ENCODE peak calls at places on chromosomes 4 and X, in five cellular contexts. V is K562, S is HepG2, I is SK-N-SH, X is GM12878. Q is an unnamed sample.

GRCh38 chr4:155473420-155474095 is 96.8 kb upstream of the MAP9 start:
- DNase-seq in V (no peak), S (no peak), I (no peak), X (no peak), Q (no peak)

GRCh38 chr4:163930086-163930485 is 435.6 kb downstream of the TMA16 start:
- DNase-seq in V (no peak), S (no peak), I (no peak), X (no peak), Q (no peak)

GRCh38 chr4:150104401-150105027 is 26.3 kb downstream of the DCLK2 start:
- DNase-seq in V (no peak), S (no peak), I (no peak), X (no peak), Q (no peak)

GRCh38 chrX:130829526-130830515 is 73.2 kb downstream of the ENOX2 start:
- DNase-seq in V (no peak), S (no peak), I (no peak), X (no peak), Q (no peak)

GRCh38 chr4:102299708-102300107 is 45.6 kb downstream of the SLC39A8 start:
- DNase-seq in V (peak; percentile 68), S (peak; percentile 21), I (peak; percentile 24), X (no peak), Q (peak; percentile 32)

GRCh38 chr4:6383929-6384328 is 88.5 kb downstream of the PPP2R2C start:
- DNase-seq in V (no peak), S (no peak), I (peak; percentile 59), X (no peak), Q (no peak)

GRCh38 chr4:115215935-115216334 is 102.5 kb upstream of the NDST4 start:
- DNase-seq in V (no peak), S (no peak), I (no peak), X (no peak), Q (no peak)

GRCh38 chr4:90293320-90293719 is 166.1 kb downstream of the CCSER1 start:
- DNase-seq in V (no peak), S (no peak), I (no peak), X (no peak), Q (no peak)

GRCh38 chr4:98996056-98996941 is 778 bp downstream of the METAP1 start:
- DNase-seq in V (no peak), S (peak; percentile 23), I (peak; percentile 35), X (no peak), Q (no peak)

GRCh38 chrX:9871871-9872270 is 85.6 kb downstream of the SHROOM2 start:
- DNase-seq in V (no peak), S (no peak), I (no peak), X (no peak), Q (no peak)

GRCh38 chrX:51837926-51838325 is 55.5 kb upstream of the MAGED1 start:
- DNase-seq in V (no peak), S (no peak), I (peak; percentile 20), X (no peak), Q (no peak)

GRCh38 chr4:87101543-87102199 is 118.7 kb downstream of the KLHL8 start:
- DNase-seq in V (no peak), S (no peak), I (no peak), X (no peak), Q (no peak)

GRCh38 chr4:159103406-159104131 is 690 bp downstream of the RAPGEF2 start:
- DNase-seq in V (peak; percentile 60), S (no peak), I (peak; percentile 82), X (no peak), Q (no peak)

GRCh38 chr4:22490718-22491330 is 25.0 kb downstream of the ADGRA3 start:
- DNase-seq in V (no peak), S (peak; percentile 45), I (no peak), X (no peak), Q (no peak)

GRCh38 chr4:1300466-1301455 is 11.1 kb downstream of the MAEA start:
- DNase-seq in V (no peak), S (no peak), I (peak; percentile 10), X (no peak), Q (no peak)

GRCh38 chr4:74671074-74671698 is 123.1 kb downstream of the BTC start:
- DNase-seq in V (peak; percentile 10), S (peak; percentile 69), I (peak; percentile 7), X (no peak), Q (peak; percentile 70)

GRCh38 chr4:176404591-176404990 is 84.8 kb downstream of the SPCS3 start:
- DNase-seq in V (no peak), S (no peak), I (no peak), X (no peak), Q (no peak)

GRCh38 chrX:77003956-77004355 is 443.2 kb upstream of the FGF16 start:
- DNase-seq in V (no peak), S (no peak), I (no peak), X (no peak), Q (no peak)

GRCh38 chr4:8850074-8850829 is 21.4 kb downstream of the HMX1 start:
- DNase-seq in V (no peak), S (no peak), I (no peak), X (no peak), Q (no peak)

GRCh38 chrX:107736781-107737531 is 38.6 kb downstream of the TSC22D3 start:
- DNase-seq in V (no peak), S (peak; percentile 16), I (no peak), X (no peak), Q (no peak)

GRCh38 chr4:185352741-185353140 is 43.0 kb downstream of the LRP2BP start:
- DNase-seq in V (no peak), S (no peak), I (no peak), X (no peak), Q (no peak)

GRCh38 chr4:2868840-2869487 is 25.3 kb downstream of the ADD1 start:
- DNase-seq in V (no peak), S (no peak), I (no peak), X (no peak), Q (no peak)

GRCh38 chrX:155242300-155242699 is 22.0 kb downstream of the RAB39B start:
- DNase-seq in V (no peak), S (no peak), I (no peak), X (no peak), Q (no peak)

GRCh38 chrX:106039920-106040319 is 1.4 kb upstream of the SERPINA7 start:
- DNase-seq in V (no peak), S (peak; percentile 52), I (no peak), X (no peak), Q (peak; percentile 8)

GRCh38 chr4:153520871-153521329 is 54.7 kb downstream of the TMEM131L start:
- DNase-seq in V (no peak), S (no peak), I (no peak), X (peak; percentile 76), Q (no peak)

GRCh38 chrX:63747331-63747730 is 37.7 kb downstream of the ARHGEF9 start:
- DNase-seq in V (no peak), S (no peak), I (no peak), X (no peak), Q (no peak)

GRCh38 chr4:165398570-165398969 is 19.8 kb downstream of the CPE start:
- DNase-seq in V (peak; percentile 11), S (no peak), I (peak; percentile 59), X (no peak), Q (peak; percentile 50)

GRCh38 chr4:104906274-104906673 is 240.4 kb upstream of the TET2 start:
- DNase-seq in V (no peak), S (no peak), I (no peak), X (no peak), Q (no peak)

DNA sequence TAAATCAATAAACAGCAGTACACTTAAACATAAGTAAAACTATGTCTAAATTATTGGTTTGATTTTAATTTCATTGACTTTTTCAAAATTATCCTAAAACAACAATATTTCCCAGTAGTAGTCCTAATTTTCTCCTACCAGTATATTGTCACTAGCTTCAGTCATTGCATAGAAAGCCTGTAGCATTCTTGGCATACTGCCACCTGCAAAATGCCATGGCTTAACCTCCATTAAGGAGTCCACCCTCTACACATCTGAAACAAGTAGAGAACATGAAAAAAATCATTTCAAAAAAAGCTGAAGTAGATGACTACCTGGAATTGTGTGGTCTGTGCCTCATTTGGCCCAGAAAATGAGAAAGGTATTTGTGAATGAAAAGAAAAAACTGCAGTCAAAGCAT is 348.5 kb downstream of the INPP4B start:
- DNase-seq in V (no peak), S (no peak), I (no peak), X (no peak), Q (no peak)
- TF ChIP-seq ZBTB33 in V (no peak), S (no peak), I (no peak), X (no peak), Q (no peak)

DNA sequence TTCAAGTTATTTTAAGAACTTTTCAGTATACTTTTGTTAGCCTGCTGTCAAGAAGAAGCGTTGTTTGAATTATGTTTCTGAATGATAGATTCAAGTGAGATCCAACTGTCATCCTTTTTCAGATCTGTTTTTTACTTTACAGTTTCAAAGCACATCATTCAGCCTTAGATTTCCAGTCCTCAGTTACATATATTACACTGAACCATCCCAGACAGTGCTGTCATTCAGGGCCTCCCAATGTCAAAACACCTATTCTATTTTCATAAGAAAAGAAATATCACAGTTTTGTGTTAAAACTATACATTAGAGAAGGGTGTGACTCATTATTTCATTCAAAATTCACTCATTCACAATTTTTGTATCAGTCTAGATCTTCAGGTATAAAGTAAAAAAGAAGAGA is 856.9 kb downstream of the ADGRL3 start:
- DNase-seq in V (no peak), S (no peak), I (no peak), X (no peak), Q (no peak)
- TF ChIP-seq ZBTB33 in V (no peak), S (no peak), I (no peak), X (no peak), Q (no peak)

DNA sequence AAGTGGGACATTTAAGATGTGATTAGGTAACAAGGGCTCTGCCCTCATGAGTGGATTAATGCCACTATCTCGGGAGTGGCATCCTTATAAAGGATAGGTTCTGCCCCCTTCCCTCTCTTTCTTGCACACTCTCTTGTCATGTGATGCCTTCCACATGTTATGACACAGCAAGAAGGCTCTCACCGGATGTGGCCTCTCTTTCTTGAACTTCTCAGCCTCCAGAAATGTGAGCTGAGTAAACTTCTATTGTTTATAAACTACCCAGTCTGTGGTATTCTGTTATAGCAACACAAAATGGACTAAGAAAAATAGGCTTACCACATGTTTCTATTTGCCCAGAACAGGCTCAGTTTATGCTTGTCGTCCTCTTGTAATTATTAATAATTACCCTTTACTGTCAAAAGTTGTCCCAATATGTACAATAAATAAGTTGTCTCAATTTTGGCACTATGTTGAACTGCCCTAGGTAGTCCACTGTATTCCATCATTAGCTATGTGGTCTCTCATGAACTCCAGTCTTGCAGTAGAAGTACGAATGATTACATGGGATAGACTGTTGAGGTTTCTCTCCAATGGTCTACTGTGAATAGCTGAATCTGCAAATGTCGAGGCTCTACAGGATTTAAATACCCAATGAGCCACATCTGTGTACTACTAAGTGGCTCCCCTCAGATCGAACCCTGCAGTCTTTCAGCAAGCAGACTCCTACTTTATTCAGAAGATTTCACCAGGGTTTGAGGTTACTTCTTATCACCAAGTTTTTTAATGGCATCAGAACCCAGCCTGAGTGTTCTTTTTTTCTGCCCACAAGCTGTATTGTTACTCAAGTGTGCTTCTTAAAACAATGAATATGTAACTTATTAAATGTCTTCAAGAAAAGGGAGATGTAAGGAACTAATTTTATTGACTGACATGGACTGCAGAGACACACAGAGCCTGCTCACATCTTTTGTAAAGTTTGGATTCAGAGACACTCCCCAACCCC is 102.0 kb upstream of the LEF1 start:
- DNase-seq in V (no peak), S (no peak), I (no peak), X (no peak), Q (no peak)
- TF ChIP-seq ZBTB33 in V (no peak), S (no peak), I (no peak), X (no peak), Q (no peak)

DNA sequence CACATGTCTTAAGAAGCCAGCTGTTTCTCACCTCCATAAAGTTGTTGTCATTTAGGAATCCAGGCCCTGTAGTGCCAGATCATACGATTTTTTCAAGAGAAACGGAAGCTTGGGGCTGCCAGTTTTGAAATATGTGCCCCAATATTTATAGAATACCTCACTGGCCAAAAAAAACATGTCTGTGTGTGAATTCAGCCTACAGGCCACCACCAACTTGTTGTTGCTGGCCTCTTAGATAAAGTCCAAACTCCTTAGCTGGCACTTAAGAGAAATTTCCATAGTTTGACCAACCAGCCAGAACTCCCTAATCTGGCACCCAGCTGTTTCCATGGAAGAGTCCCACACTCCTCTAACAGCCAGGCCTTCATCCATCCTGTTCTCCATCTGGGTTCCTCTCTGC is 74.1 kb downstream of the WDR19 start:
- DNase-seq in V (no peak), S (no peak), I (no peak), X (no peak), Q (no peak)
- TF ChIP-seq ZBTB33 in V (no peak), S (no peak), I (no peak), X (no peak), Q (no peak)

Q was measured in HCT116.